ENCODE peak calls at places on chromosomes 6 and 20, in seven cellular contexts. M, C, L, R, W, Y and Q are unnamed samples.
A peak's percentile ranks its signal among the peaks of the same experiment; 100 is the strongest.

GRCh38 chr20:62752671-62753501 is 43.4 kb upstream of the MRGBP start:
- DNase-seq in W (no peak), L (no peak), C (no peak), Y (no peak), R (no peak), M (peak; percentile 24), Q (no peak)

GRCh38 chr6:112232845-112233256 is 21.5 kb downstream of the LAMA4 start:
- DNase-seq in L (peak; percentile 56), R (no peak), C (peak; percentile 88), Y (peak; percentile 60), M (peak; percentile 51), W (no peak), Q (no peak)

GRCh38 chr6:39357998-39358686 is 35.6 kb upstream of the KCNK16 start:
- DNase-seq in C (peak; percentile 62), Y (no peak), W (peak; percentile 21), R (peak; percentile 34), M (peak; percentile 3), L (no peak), Q (no peak)

GRCh38 chr20:7841967-7842301 is 98.3 kb downstream of the HAO1 start:
- DNase-seq in R (peak; percentile 96), C (peak; percentile 73), Y (peak; percentile 21), L (peak; percentile 28), M (peak; percentile 51), W (peak; percentile 78), Q (peak; percentile 90)

GRCh38 chr6:56346958-56347357 is 99.6 kb upstream of the COL21A1 start:
- DNase-seq in R (no peak), M (no peak), L (no peak), Y (no peak), W (no peak), C (peak; percentile 27), Q (no peak)

GRCh38 chr6:37125779-37126553 is 44.0 kb upstream of the PIM1 start:
- DNase-seq in R (no peak), Y (no peak), C (no peak), L (peak; percentile 93), W (peak; percentile 82), M (no peak), Q (no peak)

GRCh38 chr6:1971612-1972011 is 273.8 kb downstream of the GMDS start:
- DNase-seq in C (no peak), L (no peak), W (no peak), Y (no peak), R (no peak), M (no peak), Q (no peak)

GRCh38 chr20:38321959-38322598 is 18.1 kb downstream of the BPI start:
- DNase-seq in L (peak; percentile 39), Y (peak; percentile 40), W (peak; percentile 65), R (peak; percentile 75), C (peak; percentile 73), M (peak; percentile 45), Q (no peak)

GRCh38 chr6:44404715-44405099 is 17.2 kb downstream of the CDC5L start:
- DNase-seq in R (no peak), M (no peak), L (no peak), C (no peak), W (no peak), Y (no peak), Q (no peak)

GRCh38 chr6:121520337-121521163 is 85.1 kb downstream of the GJA1 start:
- DNase-seq in M (peak; percentile 67), L (peak; percentile 99), Y (no peak), W (no peak), C (peak; percentile 89), R (peak; percentile 11), Q (no peak)

GRCh38 chr20:43680976-43681375 is 14.1 kb downstream of the MYBL2 start:
- DNase-seq in C (no peak), Y (no peak), W (no peak), L (no peak), R (no peak), M (no peak), Q (no peak)

GRCh38 chr6:43308101-43308989 is at the start of gene CRIP3:
- DNase-seq in Y (peak; percentile 47), L (no peak), R (peak; percentile 64), C (peak; percentile 4), M (no peak), W (no peak), Q (no peak)

GRCh38 chr20:38450412-38450975 is 15.4 kb upstream of the SNHG17 start:
- DNase-seq in M (no peak), W (no peak), Y (no peak), C (peak; percentile 88), L (peak; percentile 98), R (peak; percentile 30), Q (no peak)

GRCh38 chr20:39109933-39110818 is 148.0 kb downstream of the DHX35 start:
- DNase-seq in L (no peak), C (no peak), Y (no peak), W (no peak), R (no peak), M (no peak), Q (no peak)

GRCh38 chr6:157538163-157538562 is 157.2 kb downstream of the ZDHHC14 start:
- DNase-seq in C (no peak), L (no peak), W (no peak), Y (no peak), M (no peak), R (no peak), Q (no peak)

GRCh38 chr6:140980265-140980887 is 1152.3 kb upstream of the GJE1 start:
- DNase-seq in Y (no peak), R (no peak), C (peak; percentile 27), M (no peak), L (no peak), W (no peak), Q (no peak)

GRCh38 chr20:60232380-60232779 is 274.2 kb downstream of the CDH26 start:
- DNase-seq in R (no peak), L (no peak), W (no peak), Y (no peak), C (no peak), M (no peak), Q (no peak)

GRCh38 chr20:50533061-50533460 is 22.9 kb downstream of the PTPN1 start:
- DNase-seq in C (no peak), L (no peak), W (no peak), Y (no peak), M (no peak), R (peak; percentile 56), Q (no peak)
- H3K27ac ChIP-seq in C (peak overlapping the region; percentile 44), L (peak overlapping the region; percentile 18), W (no peak overlapping the region), Y (no peak overlapping the region), M (peak overlapping the region; percentile 88), R (peak overlapping the region; percentile 1), Q (no peak overlapping the region)

DNA sequence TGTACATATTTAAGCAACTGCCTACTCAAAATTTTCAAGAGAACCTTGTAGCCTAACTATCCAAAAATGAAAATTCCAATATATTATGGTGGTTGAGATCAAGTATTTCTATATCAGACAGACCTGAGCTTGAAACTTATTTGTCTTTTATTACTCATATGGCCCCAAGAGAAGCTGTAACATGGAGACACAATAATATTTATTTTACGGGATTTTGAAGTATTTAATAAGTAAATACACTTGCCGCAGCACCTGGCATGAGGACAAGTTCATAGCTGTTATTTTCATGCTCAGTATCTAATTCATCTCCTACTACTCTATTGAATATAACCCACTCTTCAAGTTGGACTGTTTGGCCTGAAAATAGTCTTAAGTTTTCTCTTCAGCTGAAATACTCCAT is 28.0 kb downstream of the PTPRK start:
- DNase-seq in Y (no peak), C (peak; percentile 80), M (peak; percentile 61), W (no peak), R (peak; percentile 91), L (peak; percentile 38), Q (no peak)
- H3K27ac ChIP-seq in Y (peak overlapping the region; percentile 80), C (peak overlapping the region; percentile 79), M (no peak overlapping the region), W (no peak overlapping the region), R (peak overlapping the region; percentile 94), L (peak overlapping the region; percentile 85), Q (peak overlapping the region; percentile 96)

GRCh38 chr6:84979541-84979940 is 215.1 kb upstream of the TBX18 start:
- DNase-seq in Y (no peak), W (no peak), C (peak; percentile 73), R (peak; percentile 23), M (no peak), L (peak; percentile 76), Q (no peak)

GRCh38 chr6:84976516-84977420 is 212.4 kb upstream of the TBX18 start:
- DNase-seq in Y (no peak), M (no peak), R (no peak), W (no peak), L (peak; percentile 97), C (peak; percentile 47), Q (no peak)
- H3K27ac ChIP-seq in Y (no peak overlapping the region), M (no peak overlapping the region), R (no peak overlapping the region), W (no peak overlapping the region), L (peak overlapping the region; percentile 51), C (no peak overlapping the region), Q (no peak overlapping the region)

DNA sequence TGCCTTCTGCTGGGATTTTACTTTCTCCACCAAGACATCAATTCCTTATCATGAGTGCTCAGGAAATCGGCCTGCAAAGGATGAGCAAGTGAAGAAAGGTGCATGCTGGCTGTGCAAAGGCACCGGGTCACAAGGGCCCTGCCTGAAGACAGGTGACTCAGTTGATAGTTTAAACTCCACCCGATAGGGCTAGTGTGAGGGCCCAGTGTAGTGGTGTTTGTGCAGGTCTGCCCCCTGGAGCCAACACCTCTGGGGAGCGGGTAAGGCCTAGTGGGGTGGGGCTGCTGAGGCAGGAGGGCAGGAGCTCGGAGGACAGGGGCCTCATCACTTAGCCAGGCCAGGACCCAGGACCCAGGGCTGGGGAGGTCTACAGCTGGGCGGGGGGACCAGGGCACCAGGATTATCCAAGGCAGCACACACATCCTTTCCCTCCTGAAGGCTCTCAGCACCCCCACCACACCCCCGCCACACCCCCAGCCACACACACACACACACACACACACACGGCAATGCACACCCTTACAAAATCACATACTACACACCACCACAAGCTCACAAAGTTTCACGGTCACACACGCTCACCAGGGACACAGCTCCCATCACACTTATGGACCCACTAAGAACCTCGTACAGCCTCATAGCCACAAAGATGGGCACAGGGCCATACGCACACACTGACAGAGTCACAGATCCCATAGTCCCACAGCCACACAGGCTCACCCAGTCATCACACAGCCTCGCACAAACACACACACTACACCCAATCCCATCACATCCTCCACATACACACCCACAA is 75.4 kb downstream of the GRM4 start:
- DNase-seq in R (no peak), M (no peak), Y (no peak), C (no peak), L (no peak), W (peak; percentile 55), Q (no peak)
- H3K27ac ChIP-seq in R (no peak overlapping the region), M (no peak overlapping the region), Y (no peak overlapping the region), C (no peak overlapping the region), L (no peak overlapping the region), W (peak overlapping the region; percentile 53), Q (no peak overlapping the region)

DNA sequence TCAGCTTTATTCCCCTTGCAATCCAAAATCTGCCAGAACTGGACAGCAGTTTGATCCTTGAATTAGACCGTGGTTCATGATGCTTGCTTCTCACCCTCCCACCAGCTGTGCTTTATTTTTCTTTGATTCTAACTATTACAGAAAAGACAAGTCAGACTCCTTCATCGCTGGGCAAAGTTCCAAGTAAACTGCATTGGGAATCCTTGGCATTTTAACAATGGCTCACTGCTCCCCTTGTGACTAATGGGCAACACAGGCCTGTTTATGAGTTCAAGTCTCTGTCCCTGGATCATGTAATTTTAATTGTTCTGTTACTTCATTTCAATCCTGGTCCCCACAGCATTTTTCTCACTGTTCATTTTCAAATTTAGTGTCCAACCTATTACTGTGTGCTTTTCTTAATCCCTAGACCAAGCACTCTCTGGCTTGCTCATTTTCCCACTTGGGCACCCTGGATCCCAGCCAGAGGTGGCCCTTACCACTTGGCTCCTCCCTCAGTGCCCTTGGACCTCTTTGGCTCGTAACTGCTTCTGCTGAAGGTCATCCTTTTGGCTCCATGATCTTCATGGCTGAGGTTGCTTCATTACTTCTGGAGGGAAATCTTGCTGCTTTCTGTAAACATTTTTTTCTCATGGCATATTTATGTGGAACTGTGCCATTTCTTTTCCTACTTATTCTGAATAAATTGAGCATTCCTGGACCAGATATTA is 32.8 kb downstream of the PSMB9 start:
- DNase-seq in Y (no peak), R (peak; percentile 79), C (peak; percentile 84), W (no peak), M (peak; percentile 79), L (peak; percentile 49), Q (peak; percentile 20)
- H3K27ac ChIP-seq in Y (no peak overlapping the region), R (no peak overlapping the region), C (no peak overlapping the region), W (no peak overlapping the region), M (no peak overlapping the region), L (no peak overlapping the region), Q (no peak overlapping the region)